ENCODE peak calls at places on chromosomes 6 and 20, in nine cellular contexts. X, P, K, F, G, H, S, C and V are unnamed samples.

GRCh38 chr6:147676896-147677295 is 168.4 kb downstream of the SAMD5 start:
- DNase-seq in K (no peak), G (no peak), F (no peak), X (no peak), C (no peak), S (no peak), P (no peak), H (no peak), V (no peak)

GRCh38 chr20:21396921-21397340 is 395 bp downstream of the NKX2-4 start:
- DNase-seq in G (peak), C (peak), P (no peak), H (no peak), S (no peak), X (no peak), F (no peak), K (peak), V (no peak)

GRCh38 chr20:57995381-57995977 is 233.0 kb downstream of the ANKRD60 start:
- DNase-seq in X (no peak), F (no peak), P (no peak), C (no peak), G (no peak), S (no peak), H (no peak), K (no peak), V (no peak)

GRCh38 chr20:50303573-50304500 is 113.2 kb downstream of the CEBPB start:
- DNase-seq in S (no peak), X (no peak), P (peak), K (peak), H (no peak), F (no peak), C (peak), G (peak), V (peak)

GRCh38 chr6:84546427-84546914 is 217.9 kb downstream of the TBX18 start:
- DNase-seq in H (no peak), K (peak), X (no peak), S (no peak), C (no peak), P (no peak), G (no peak), F (peak), V (peak)

GRCh38 chr20:57661201-57662027 is 41.2 kb upstream of the ZBP1 start:
- DNase-seq in P (no peak), K (no peak), F (no peak), S (no peak), H (no peak), C (no peak), G (no peak), X (no peak), V (no peak)

GRCh38 chr20:40056186-40056585 is 632.9 kb downstream of the MAFB start:
- DNase-seq in H (no peak), P (no peak), F (no peak), G (peak), X (no peak), K (no peak), S (no peak), C (no peak), V (no peak)

GRCh38 chr20:50426865-50427739 is 83.1 kb upstream of the PTPN1 start:
- DNase-seq in H (no peak), G (no peak), C (no peak), P (no peak), F (no peak), K (no peak), X (no peak), S (no peak), V (no peak)

GRCh38 chr20:7841967-7842301 is 98.3 kb downstream of the HAO1 start:
- DNase-seq in C (no peak), S (peak), P (no peak), H (no peak), K (peak), X (no peak), F (no peak), G (peak), V (no peak)

GRCh38 chr20:51402201-51402600 is 140.3 kb downstream of the NFATC2 start:
- DNase-seq in X (peak), P (no peak), G (no peak), C (no peak), S (no peak), H (peak), F (no peak), K (no peak), V (no peak)

GRCh38 chr6:8079116-8079515 is 14.9 kb upstream of the BLOC1S5 start:
- DNase-seq in X (no peak), G (peak), F (no peak), S (no peak), K (no peak), C (no peak), H (no peak), P (no peak), V (no peak)

GRCh38 chr6:56388414-56388752 is 141.0 kb upstream of the COL21A1 start:
- DNase-seq in H (no peak), K (no peak), G (no peak), C (no peak), X (no peak), F (no peak), P (no peak), S (no peak), V (no peak)